ENCODE peak calls at places on chromosomes 16 and 17, in five cellular contexts. I, G, D, O and M are unnamed samples.
A peak's percentile ranks its signal among the peaks of the same experiment; 100 is the strongest.

GRCh38 chr16:70342016-70342415 is 4.7 kb upstream of the DDX19A start:
- DNase-seq in I (no peak), D (no peak), O (no peak), G (no peak), M (no peak)

GRCh38 chr17:67742025-67742424 is 24.3 kb downstream of the NOL11 start:
- DNase-seq in I (no peak), O (no peak), D (no peak), G (no peak), M (no peak)

GRCh38 chr16:81321537-81321936 is 6.8 kb downstream of the GAN start:
- DNase-seq in D (no peak), I (no peak), O (no peak), G (no peak), M (peak; percentile 17)

GRCh38 chr17:34579979-34580684 is 750 bp downstream of the TMEM132E start:
- DNase-seq in I (peak; percentile 50), G (peak; percentile 37), D (no peak), O (no peak), M (no peak)

GRCh38 chr16:77965346-77965745 is 57.0 kb upstream of the CLEC3A start:
- DNase-seq in D (no peak), G (no peak), O (no peak), I (no peak), M (no peak)

GRCh38 chr17:44901323-44901965 is 2.2 kb upstream of the EFTUD2 start:
- DNase-seq in D (no peak), I (no peak), G (no peak), O (no peak), M (no peak)

GRCh38 chr16:19269098-19269497 is 16.4 kb upstream of the CLEC19A start:
- DNase-seq in O (no peak), G (no peak), I (no peak), D (no peak), M (no peak)

GRCh38 chr17:1829189-1829578 is 518 bp downstream of the SMYD4 start:
- DNase-seq in I (peak; percentile 11), O (no peak), D (no peak), G (no peak), M (no peak)

GRCh38 chr17:42928714-42929496 is 28.3 kb downstream of the G6PC1 start:
- DNase-seq in O (peak; percentile 23), G (peak; percentile 32), I (peak; percentile 6), D (peak; percentile 36), M (peak; percentile 89)

GRCh38 chr17:70076189-70076588 is 1.2 kb downstream of the KCNJ16 start:
- DNase-seq in G (no peak), I (no peak), O (no peak), D (no peak), M (no peak)

GRCh38 chr17:40518401-40519088 is 17.1 kb upstream of the TNS4 start:
- DNase-seq in I (peak; percentile 7), G (no peak), D (no peak), O (no peak), M (no peak)

GRCh38 chr17:71163121-71163812 is 957.6 kb upstream of the SOX9 start:
- DNase-seq in O (no peak), I (peak; percentile 55), D (peak; percentile 77), G (no peak), M (no peak)

GRCh38 chr17:4856271-4856936 is 23.3 kb downstream of the MINK1 start:
- DNase-seq in D (no peak), G (no peak), O (no peak), I (no peak), M (no peak)

GRCh38 chr16:82016268-82016667 is 5.0 kb upstream of the SDR42E1 start:
- DNase-seq in G (no peak), I (no peak), O (no peak), D (no peak), M (no peak)

GRCh38 chr17:1399366-1399678 is 700 bp downstream of the YWHAE start:
- DNase-seq in O (no peak), G (peak; percentile 41), I (no peak), D (peak; percentile 45), M (peak; percentile 84)

GRCh38 chr17:64354824-64355535 is 35.7 kb downstream of the PECAM1 start:
- DNase-seq in G (no peak), O (no peak), I (no peak), D (no peak), M (no peak)

GRCh38 chr17:44541884-44542581 is 15.3 kb upstream of the FZD2 start:
- DNase-seq in G (no peak), D (no peak), I (no peak), O (no peak), M (no peak)

GRCh38 chr16:53054670-53055485 is at the start of gene CHD9:
- DNase-seq in D (peak; percentile 89), O (peak; percentile 80), G (peak; percentile 85), I (peak; percentile 87), M (peak; percentile 89)

DNA sequence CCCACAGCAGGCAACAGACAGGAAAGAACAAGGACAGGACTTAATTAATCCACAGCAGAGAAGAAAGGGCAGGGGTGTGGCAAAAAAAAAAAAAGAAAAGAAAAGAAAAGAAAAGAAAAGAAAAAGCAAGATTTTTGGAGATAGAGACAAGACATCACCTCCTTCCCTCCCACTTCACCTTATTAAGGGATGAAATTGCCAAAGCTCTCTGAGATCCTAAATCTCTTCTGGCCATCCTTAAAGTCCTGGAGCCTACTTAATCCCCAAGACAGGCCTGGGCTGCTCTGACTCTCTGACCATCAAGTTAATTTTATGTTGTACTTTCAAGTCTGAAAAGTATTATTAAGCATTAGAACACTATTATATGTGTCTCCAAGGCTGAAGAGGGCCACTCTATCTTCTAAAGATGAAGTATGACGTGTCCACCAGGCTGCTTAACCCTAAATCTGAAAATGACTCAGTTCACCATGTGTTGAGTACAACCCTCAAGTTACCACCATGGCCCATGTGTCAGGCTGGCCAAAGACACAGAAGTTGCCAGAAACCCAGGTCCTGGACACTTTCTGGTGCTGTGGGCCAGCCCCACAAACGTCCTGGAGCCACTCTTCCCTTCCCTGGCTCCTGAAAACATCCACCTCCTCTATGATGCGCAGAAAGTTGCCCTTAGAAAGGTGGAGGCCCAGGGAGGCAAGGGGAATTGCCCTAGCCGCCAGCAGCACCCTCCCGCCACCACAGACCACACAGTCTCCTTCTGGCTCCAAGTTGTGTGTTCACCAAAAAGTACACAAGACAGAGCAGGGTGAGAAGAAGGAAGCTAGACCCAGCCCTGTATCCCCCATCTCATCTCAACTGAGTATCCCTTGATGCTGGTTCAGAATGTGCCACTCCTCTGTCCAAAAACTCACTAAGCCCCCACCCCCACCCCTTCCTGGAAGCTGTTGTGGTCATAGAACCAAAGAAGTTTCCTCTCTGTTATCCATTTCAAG is 2.7 kb downstream of the SOCS1 start:
- DNase-seq in I (no peak), O (no peak), G (no peak), D (no peak), M (peak; percentile 29)
- TF ChIP-seq POLR2A in I (no peak), O (no peak), G (peak; percentile 82), D (no peak), M (peak; percentile 55)

GRCh38 chr17:78342438-78343098 is 17.3 kb downstream of the SOCS3 start:
- DNase-seq in I (no peak), D (no peak), G (no peak), O (peak; percentile 37), M (no peak)

GRCh38 chr17:78343099-78343432 is 16.8 kb downstream of the SOCS3 start:
- DNase-seq in D (peak; percentile 52), G (no peak), I (peak; percentile 37), O (peak; percentile 68), M (no peak)

GRCh38 chr17:78340183-78340955 is 19.5 kb downstream of the SOCS3 start:
- DNase-seq in I (no peak), D (no peak), G (no peak), O (no peak), M (no peak)

GRCh38 chr17:78343433-78344201 is 16.3 kb downstream of the SOCS3 start:
- DNase-seq in I (peak; percentile 32), D (peak; percentile 50), O (peak; percentile 91), G (no peak), M (no peak)

GRCh38 chr17:78341559-78342437 is 18.1 kb downstream of the SOCS3 start:
- DNase-seq in O (no peak), I (peak; percentile 80), D (peak; percentile 79), G (no peak), M (peak; percentile 28)
- TF ChIP-seq POLR2A in O (no peak), I (no peak), D (no peak), G (no peak), M (no peak)

GRCh38 chr16:85392756-85393673 is 220.1 kb upstream of the GSE1 start:
- DNase-seq in I (no peak), D (no peak), O (no peak), G (no peak), M (no peak)

GRCh38 chr16:85389679-85390470 is 223.2 kb upstream of the GSE1 start:
- DNase-seq in O (no peak), D (no peak), G (no peak), I (no peak), M (no peak)

GRCh38 chr16:85391175-85391707 is 221.9 kb upstream of the GSE1 start:
- DNase-seq in D (no peak), I (no peak), O (no peak), G (no peak), M (no peak)

GRCh38 chr16:85391769-85392583 is 221.1 kb upstream of the GSE1 start:
- DNase-seq in D (no peak), O (no peak), G (no peak), I (no peak), M (no peak)

DNA sequence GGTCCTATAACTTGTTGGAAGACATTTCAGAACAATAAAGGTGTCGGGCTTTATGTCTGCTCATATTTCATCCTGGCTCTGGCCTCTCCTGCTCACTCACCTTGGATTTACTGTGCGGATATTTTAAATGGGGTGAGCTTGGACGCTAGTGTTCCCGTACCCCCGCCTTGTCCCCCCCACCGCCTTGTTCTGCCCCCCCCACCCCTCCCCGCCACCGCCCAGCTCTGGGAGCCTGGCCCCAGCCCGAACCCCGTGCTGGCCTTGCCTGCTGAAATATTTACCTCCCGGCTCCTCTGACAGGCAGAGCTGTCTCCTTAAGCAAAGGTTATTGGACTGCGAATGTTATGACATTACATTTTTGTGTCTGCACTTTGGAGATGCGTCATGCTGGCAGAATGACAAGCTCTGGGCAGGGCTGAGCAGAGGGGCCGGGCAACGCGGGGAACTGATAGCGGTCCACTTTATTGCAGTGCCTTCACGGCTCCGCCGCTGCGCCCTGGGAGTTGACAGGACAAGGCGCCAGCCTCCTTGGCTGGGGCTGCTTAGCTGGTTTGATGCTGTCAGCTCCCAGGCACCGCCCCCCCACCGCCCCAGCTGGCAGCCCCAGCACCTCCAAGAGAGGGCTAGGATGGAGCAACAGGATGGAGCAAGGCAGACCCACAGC is 222.5 kb upstream of the GSE1 start:
- DNase-seq in O (peak; percentile 43), I (peak; percentile 45), G (no peak), D (peak; percentile 62), M (peak; percentile 96)
- TF ChIP-seq POLR2A in O (no peak), I (no peak), G (no peak), D (no peak), M (peak; percentile 42)

GRCh38 chr17:55296699-55297098 is 31.9 kb downstream of the HLF start:
- DNase-seq in G (no peak), O (no peak), I (no peak), D (no peak), M (no peak)

GRCh38 chr17:55296171-55296695 is 31.5 kb downstream of the HLF start:
- DNase-seq in D (no peak), O (no peak), I (no peak), G (no peak), M (no peak)

GRCh38 chr17:55292094-55292493 is 27.3 kb downstream of the HLF start:
- DNase-seq in O (no peak), I (no peak), G (no peak), D (no peak), M (no peak)

GRCh38 chr17:55295411-55296170 is 30.8 kb downstream of the HLF start:
- DNase-seq in G (peak; percentile 25), I (peak; percentile 62), D (peak; percentile 68), O (peak; percentile 23), M (peak; percentile 70)

GRCh38 chr17:55294042-55294751 is 29.4 kb downstream of the HLF start:
- DNase-seq in O (no peak), G (no peak), D (no peak), I (no peak), M (no peak)
- TF ChIP-seq POLR2A in O (no peak), G (no peak), D (no peak), I (no peak), M (no peak)

GRCh38 chr16:67399749-67400704 is 6.7 kb upstream of the TPPP3 start:
- DNase-seq in I (no peak), D (no peak), O (no peak), G (no peak), M (no peak)
- TF ChIP-seq POLR2A in I (no peak), D (no peak), O (no peak), G (no peak), M (no peak)